ENCODE peak calls at places on chromosomes 7 and 10, in nine cellular contexts. J is HCT116, U is breast epithelium, N is ovary, O is body of pancreas, T is transverse colon, C is A549, V is H1, B is suprapubic skin. I is an unnamed sample.

GRCh38 chr7:34320926-34321609 is 336.9 kb upstream of the NPSR1 start:
- DNase-seq in N (peak; percentile 52), U (peak; percentile 70), B (no peak), V (peak; percentile 49), J (peak; percentile 54), T (peak; percentile 68), C (peak; percentile 82), O (peak; percentile 72), I (no peak)

GRCh38 chr7:81013036-81013435 is 94.2 kb upstream of the SEMA3C start:
- DNase-seq in B (no peak), V (no peak), N (no peak), U (no peak), C (peak; percentile 29), J (peak; percentile 76), O (no peak), T (no peak), I (no peak)

GRCh38 chr7:64999165-65000004 is 7.1 kb downstream of the ERV3-1 start:
- DNase-seq in V (no peak), C (no peak), N (no peak), J (no peak), T (no peak), U (no peak), B (no peak), O (peak; percentile 77), I (no peak)

GRCh38 chr7:139767561-139767982 is 10.2 kb downstream of the HIPK2 start:
- DNase-seq in O (no peak), N (no peak), V (no peak), J (no peak), B (no peak), U (no peak), C (no peak), T (no peak), I (no peak)

GRCh38 chr10:132175907-132176581 is 10.7 kb upstream of the DPYSL4 start:
- DNase-seq in T (no peak), B (no peak), V (no peak), J (no peak), C (no peak), U (no peak), O (no peak), N (no peak), I (no peak)

GRCh38 chr7:1331026-1331425 is 98.4 kb downstream of the UNCX start:
- DNase-seq in B (no peak), N (no peak), O (no peak), U (no peak), C (no peak), J (no peak), V (no peak), T (no peak), I (no peak)

GRCh38 chr10:28217848-28218247 is 85.0 kb downstream of the MPP7 start:
- DNase-seq in B (no peak), V (no peak), N (no peak), J (peak; percentile 96), O (no peak), U (no peak), T (no peak), C (no peak), I (no peak)

GRCh38 chr7:153061913-153062528 is 302.5 kb downstream of the ACTR3B start:
- DNase-seq in N (no peak), J (no peak), V (peak; percentile 13), C (no peak), U (no peak), T (no peak), O (no peak), B (no peak), I (no peak)

GRCh38 chr10:132266594-132267161 is 41.1 kb downstream of the STK32C start:
- DNase-seq in J (no peak), V (no peak), N (no peak), U (no peak), C (no peak), O (no peak), B (no peak), T (no peak), I (no peak)

GRCh38 chr7:29127527-29127926 is 18.8 kb downstream of the CPVL start:
- DNase-seq in T (no peak), O (no peak), N (no peak), U (no peak), J (no peak), B (no peak), C (no peak), V (no peak), I (no peak)

GRCh38 chr7:29988391-29989256 is 977 bp downstream of the SCRN1 start:
- DNase-seq in O (peak; percentile 48), T (peak; percentile 46), V (no peak), C (peak; percentile 60), N (peak; percentile 48), B (peak; percentile 83), J (peak; percentile 67), U (no peak), I (no peak)

GRCh38 chr7:80699656-80700318 is 61.3 kb downstream of the CD36 start:
- DNase-seq in V (no peak), B (no peak), O (no peak), U (no peak), J (no peak), T (no peak), C (no peak), N (no peak), I (no peak)

DNA sequence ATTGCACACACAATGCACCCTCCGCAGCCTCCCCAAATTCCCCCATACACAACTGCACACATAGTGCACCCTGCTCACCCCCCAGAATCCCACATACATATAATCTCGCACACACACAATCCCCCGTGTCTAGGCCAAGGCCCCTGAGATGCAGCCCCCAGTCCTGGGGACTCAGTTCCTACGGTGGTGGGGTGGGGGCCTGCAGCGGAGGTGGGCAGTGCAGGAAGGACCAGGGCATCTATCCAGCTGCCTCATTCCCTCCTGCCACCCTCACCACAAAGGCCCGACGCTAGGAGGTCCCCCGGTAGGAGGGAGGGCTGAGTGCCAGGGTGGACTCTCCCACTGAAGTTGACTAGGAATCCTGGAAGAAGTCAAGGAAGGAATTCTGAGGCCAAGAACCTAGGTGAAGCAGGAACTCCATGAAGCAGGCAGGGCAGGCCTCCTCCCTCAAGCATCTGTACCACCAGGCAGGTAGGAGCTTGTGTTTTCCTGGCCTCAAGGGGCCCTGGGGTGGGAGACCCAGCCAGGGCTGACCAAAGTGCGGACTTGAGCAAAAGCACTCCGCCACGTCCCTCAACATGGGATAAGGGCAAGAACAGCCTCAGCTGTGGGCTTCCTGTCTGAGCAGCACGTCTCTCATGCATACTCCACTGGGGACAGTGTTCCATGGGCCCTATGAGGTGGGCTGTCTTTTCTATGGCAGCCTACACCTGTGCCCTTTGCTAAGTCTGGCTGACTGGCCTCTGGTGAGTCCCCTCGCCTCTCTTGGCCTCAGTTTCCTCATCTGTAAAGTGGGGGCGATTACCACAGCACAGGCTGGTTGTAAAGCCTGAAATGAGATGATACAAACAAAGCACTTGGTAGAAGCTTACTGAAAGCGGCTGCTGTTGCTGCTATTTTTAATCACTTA is 145.7 kb downstream of the MAPK8 start:
- DNase-seq in B (peak; percentile 67), N (no peak), T (no peak), V (no peak), O (peak; percentile 3), U (no peak), J (no peak), C (no peak), I (no peak)
- TF ChIP-seq POLR2A in B (no peak), N (no peak), T (no peak), V (no peak), O (no peak), U (no peak), J (no peak), C (no peak), I (no peak)

DNA sequence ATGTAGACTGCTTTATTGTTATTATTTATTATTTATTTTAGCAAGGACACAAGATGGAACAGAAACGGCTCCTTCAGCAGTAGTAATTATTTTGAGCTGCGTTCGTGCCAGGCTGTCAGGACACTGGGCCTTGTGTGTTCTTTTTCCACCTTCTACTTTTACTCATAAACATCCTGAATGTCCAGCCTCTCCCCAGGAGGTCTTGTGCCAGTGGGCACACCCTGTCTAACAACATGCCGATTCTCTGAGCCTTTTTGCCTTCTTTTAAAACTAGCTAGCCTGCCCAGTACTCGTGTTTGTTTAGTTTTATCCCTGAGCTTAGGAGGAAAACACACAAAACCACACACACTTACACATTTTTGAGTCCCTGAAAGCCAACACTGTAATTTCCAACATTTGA is 1.2 kb downstream of the SCIN start:
- DNase-seq in C (no peak), O (no peak), J (no peak), U (no peak), B (no peak), N (no peak), V (no peak), T (no peak), I (no peak)
- TF ChIP-seq CTCF in C (no peak), O (no peak), J (no peak), U (no peak), B (no peak), N (no peak), V (no peak), T (no peak), I (no peak)

GRCh38 chr7:130205084-130205947 is at the start of gene TMEM209:
- DNase-seq in V (peak; percentile 93), J (peak; percentile 94), N (peak; percentile 96), C (peak; percentile 86), T (peak; percentile 95), B (peak; percentile 97), O (peak; percentile 97), U (peak; percentile 90), I (peak; percentile 75)
- TF ChIP-seq POLR2A in V (peak; percentile 91), J (peak; percentile 87), N (peak; percentile 65), C (peak; percentile 93), T (peak; percentile 92), B (peak; percentile 13), O (peak; percentile 94), U (peak; percentile 70), I (no peak)

GRCh38 chr10:124918906-124919305 is 23.0 kb upstream of the ZRANB1 start:
- DNase-seq in V (no peak), J (no peak), T (no peak), B (no peak), N (no peak), U (no peak), C (no peak), O (no peak), I (no peak)

GRCh38 chr10:124916098-124916584 is 25.8 kb upstream of the ZRANB1 start:
- DNase-seq in J (no peak), O (no peak), C (peak; percentile 28), V (no peak), N (no peak), U (no peak), T (no peak), B (no peak), I (no peak)

GRCh38 chr10:124917168-124917938 is 24.6 kb upstream of the ZRANB1 start:
- DNase-seq in T (peak; percentile 45), B (no peak), C (peak; percentile 51), U (peak; percentile 56), V (no peak), O (peak; percentile 52), N (peak; percentile 53), J (no peak), I (no peak)

GRCh38 chr10:124917939-124918830 is 23.7 kb upstream of the ZRANB1 start:
- DNase-seq in T (no peak), C (no peak), O (no peak), N (peak; percentile 31), U (no peak), J (no peak), V (no peak), B (no peak), I (no peak)

DNA sequence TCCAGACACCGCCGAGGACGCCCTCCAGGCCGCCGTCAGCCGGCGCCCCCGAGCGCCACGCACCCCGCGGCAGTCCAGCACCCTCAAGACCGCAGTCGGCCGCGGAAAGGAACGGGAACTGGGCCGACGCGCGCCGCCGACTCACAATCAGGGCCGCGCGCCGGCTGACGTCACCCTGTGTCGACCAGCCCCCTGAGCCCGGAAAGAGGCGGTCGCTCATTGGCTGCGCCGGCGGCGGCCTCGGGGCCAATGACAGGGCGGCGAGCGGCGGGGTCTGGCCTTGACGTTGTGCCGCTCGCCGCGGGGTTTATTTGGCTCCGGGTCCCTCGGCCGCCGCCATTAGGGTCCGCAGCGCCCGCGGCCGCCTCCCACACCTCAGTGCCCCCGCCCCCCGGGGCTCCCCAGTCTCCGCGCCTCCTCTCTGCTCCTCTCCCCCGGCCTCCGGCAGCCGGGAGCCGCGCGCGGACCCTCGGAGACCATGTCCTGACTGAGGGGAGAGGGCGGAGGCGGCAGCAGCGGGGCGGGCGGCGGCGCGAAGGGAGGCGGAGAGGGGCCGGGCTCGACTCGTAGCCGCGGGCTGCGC is 25.2 kb upstream of the ZRANB1 start:
- DNase-seq in J (peak; percentile 90), B (peak; percentile 99), U (peak; percentile 97), V (peak; percentile 84), N (peak; percentile 98), T (peak; percentile 99), C (peak; percentile 99), O (peak; percentile 98), I (peak; percentile 91)
- TF ChIP-seq CTCF in J (no peak), B (no peak), U (no peak), V (no peak), N (no peak), T (no peak), C (no peak), O (no peak), I (no peak)

I was measured in esophagus squamous epithelium.